ENCODE peak calls at places on chromosome 19, in ten cellular contexts. W is naive thymus-derived CD4-positive, alpha-beta T cell; X is HCT116; I is gastrocnemius medialis; Z is HEK293T; H is NCI-H1092 treated with DMSO at 0.1 percent for 48 hours; K is Right ventricle myocardium superior; T is stomach; E is GM23248; L is M059J. M is an unnamed sample.

GRCh38 chr19:42269518-42270345 is 680 bp downstream of the CIC start:
- DNase-seq in T (no peak), K (peak), W (no peak), E (peak), I (no peak), H (no peak), Z (no peak), L (no peak), X (no peak), M (no peak)

GRCh38 chr19:38619361-38620174 is 580 bp downstream of the EIF3K start:
- DNase-seq in E (peak), I (no peak), T (no peak), L (no peak), Z (no peak), X (no peak), H (no peak), K (no peak), W (no peak), M (no peak)

GRCh38 chr19:42203700-42204099 is 13.8 kb downstream of the DEDD2 start:
- DNase-seq in K (no peak), X (no peak), H (no peak), L (no peak), W (no peak), E (no peak), T (no peak), Z (no peak), I (no peak), M (no peak)

GRCh38 chr19:33390120-33390907 is 16.8 kb downstream of the CEBPG start:
- DNase-seq in H (peak), W (no peak), Z (no peak), E (no peak), T (no peak), X (no peak), K (peak), I (no peak), L (peak), M (no peak)

GRCh38 chr19:48556163-48556562 is 4.2 kb downstream of the SULT2B1 start:
- DNase-seq in I (no peak), X (no peak), K (no peak), T (no peak), E (peak), L (peak), H (no peak), W (no peak), Z (no peak), M (no peak)

GRCh38 chr19:55086730-55087541 is 11.3 kb downstream of the EPS8L1 start:
- DNase-seq in I (peak), X (no peak), K (peak), L (peak), E (peak), Z (no peak), H (no peak), W (peak), T (peak), M (peak)

GRCh38 chr19:35714601-35715354 is 3.0 kb upstream of the KMT2B start:
- DNase-seq in E (no peak), L (no peak), Z (peak), H (no peak), T (no peak), W (no peak), K (no peak), I (no peak), X (no peak), M (no peak)

GRCh38 chr19:4352701-4353121 is 9.3 kb downstream of the MPND start:
- DNase-seq in L (peak), X (no peak), H (peak), E (peak), Z (peak), I (no peak), K (peak), W (no peak), T (no peak), M (no peak)

GRCh38 chr19:50803633-50804419 is 13.6 kb downstream of the ACP4 start:
- DNase-seq in Z (peak), E (peak), T (no peak), L (no peak), W (no peak), K (peak), I (no peak), X (no peak), H (peak), M (peak)

GRCh38 chr19:58058428-58058827 is 654 bp upstream of the ZNF135 start:
- DNase-seq in K (no peak), X (no peak), W (no peak), L (no peak), T (no peak), I (no peak), Z (no peak), E (no peak), H (no peak), M (no peak)

GRCh38 chr19:34578751-34579150 is 97.2 kb downstream of the WTIP start:
- DNase-seq in I (no peak), X (no peak), K (no peak), Z (no peak), L (no peak), T (no peak), E (no peak), H (no peak), W (no peak), M (no peak)

GRCh38 chr19:2081873-2082810 is 14.0 kb downstream of the MOB3A start:
- DNase-seq in W (no peak), T (peak), Z (no peak), K (no peak), I (no peak), H (no peak), X (no peak), L (no peak), E (no peak), M (no peak)

GRCh38 chr19:51138549-51138979 is 3.5 kb upstream of the SIGLEC7 start:
- DNase-seq in E (no peak), T (peak), X (no peak), L (no peak), H (no peak), K (peak), I (peak), W (no peak), Z (no peak), M (no peak)